ENCODE peak calls at places on chromosomes 1 and 21, in four cellular contexts. K is dorsolateral prefrontal cortex, Z is T-helper 2 cell, M is sigmoid colon. D is an unnamed sample.

GRCh38 chr1:110133436-110133835 is 16.9 kb upstream of the SLC6A17 start:
- DNase-seq in K (peak), Z (no peak), M (no peak), D (no peak)

GRCh38 chr1:212107481-212107880 is 71.9 kb downstream of the DTL start:
- DNase-seq in K (no peak), Z (no peak), M (no peak), D (no peak)

GRCh38 chr1:207654320-207654719 is 9.4 kb downstream of the CR1L start:
- DNase-seq in K (no peak), Z (no peak), M (no peak), D (no peak)

GRCh38 chr1:54543729-54544496 is 4.1 kb upstream of the ACOT11 start:
- DNase-seq in K (no peak), Z (no peak), M (no peak), D (peak)

GRCh38 chr1:236471653-236472052 is 52.1 kb upstream of the LGALS8 start:
- DNase-seq in K (no peak), Z (no peak), M (no peak), D (no peak)

GRCh38 chr1:203593723-203594122 is 32.9 kb upstream of the ATP2B4 start:
- DNase-seq in K (no peak), Z (peak), M (peak), D (peak)

GRCh38 chr21:33844104-33844889 is 71.3 kb downstream of the ATP5PO start:
- DNase-seq in K (peak), Z (no peak), M (no peak), D (peak)

GRCh38 chr1:43267818-43268425 is 1.9 kb upstream of the TMEM125 start:
- DNase-seq in K (no peak), Z (no peak), M (no peak), D (peak)

GRCh38 chr1:30782361-30783243 is 25.0 kb upstream of the LAPTM5 start:
- DNase-seq in K (peak), Z (peak), M (peak), D (peak)

GRCh38 chr1:27632387-27633297 is 2.3 kb downstream of the FGR start:
- DNase-seq in K (no peak), Z (no peak), M (no peak), D (peak)

GRCh38 chr1:64981602-64981981 is 15.2 kb upstream of the JAK1 start:
- DNase-seq in K (no peak), Z (no peak), M (no peak), D (no peak)

GRCh38 chr21:33071878-33072306 is 2.0 kb downstream of the OLIG1 start:
- DNase-seq in K (no peak), Z (no peak), M (no peak), D (no peak)

GRCh38 chr21:40176732-40177131 is 309.5 kb downstream of the PCP4 start:
- DNase-seq in K (no peak), Z (no peak), M (no peak), D (no peak)

GRCh38 chr1:39877231-39877778 is 6.0 kb downstream of the TRIT1 start:
- DNase-seq in K (no peak), Z (no peak), M (no peak), D (peak)

GRCh38 chr1:165257969-165258459 is 98.5 kb downstream of the LMX1A start:
- DNase-seq in K (peak), Z (no peak), M (peak), D (peak)

GRCh38 chr1:230793463-230793745 is 46.2 kb downstream of the CAPN9 start:
- DNase-seq in K (no peak), Z (no peak), M (no peak), D (peak)

GRCh38 chr1:154747841-154748766 is 122.0 kb downstream of the KCNN3 start:
- DNase-seq in K (peak), Z (peak), M (peak), D (peak)

GRCh38 chr1:38680801-38681510 is 178.6 kb downstream of the RRAGC start:
- DNase-seq in K (no peak), Z (no peak), M (no peak), D (peak)

GRCh38 chr1:165679282-165680036 is 18.9 kb downstream of the ALDH9A1 start:
- DNase-seq in K (no peak), Z (no peak), M (no peak), D (no peak)

GRCh38 chr21:45415188-45415942 is 10.4 kb downstream of the COL18A1 start:
- DNase-seq in K (no peak), Z (no peak), M (peak), D (no peak)

GRCh38 chr1:120178799-120179419 is 2.6 kb upstream of the SEC22B start:
- DNase-seq in K (no peak), Z (no peak), M (no peak), D (peak)

GRCh38 chr1:3735027-3735682 is 17.1 kb upstream of the CCDC27 start:
- DNase-seq in K (no peak), Z (no peak), M (no peak), D (no peak)

GRCh38 chr1:226988337-226988672 is 48.2 kb downstream of the COQ8A start:
- DNase-seq in K (no peak), Z (no peak), M (peak), D (peak)

GRCh38 chr1:167532964-167533824 is 14.9 kb upstream of the CD247 start:
- DNase-seq in K (no peak), Z (no peak), M (no peak), D (no peak)

GRCh38 chr1:214303538-214303937 is 22.6 kb downstream of the SMYD2 start:
- DNase-seq in K (peak), Z (no peak), M (no peak), D (peak)

GRCh38 chr1:154896811-154897286 is 26.8 kb upstream of the KCNN3 start:
- DNase-seq in K (peak), Z (no peak), M (no peak), D (no peak)

GRCh38 chr1:112628516-112628915 is 8.9 kb downstream of the CAPZA1 start:
- DNase-seq in K (no peak), Z (no peak), M (no peak), D (no peak)

GRCh38 chr1:203907901-203908300 is 46.5 kb downstream of the SNRPE start:
- DNase-seq in K (no peak), Z (no peak), M (no peak), D (no peak)

GRCh38 chr1:151619489-151620093 is 7.7 kb downstream of the SNX27 start:
- DNase-seq in K (no peak), Z (no peak), M (no peak), D (no peak)

GRCh38 chr21:34204021-34204420 is 130.6 kb downstream of the MRPS6 start:
- DNase-seq in K (no peak), Z (no peak), M (no peak), D (no peak)

GRCh38 chr1:203093754-203094410 is 8.1 kb upstream of the MYOG start:
- DNase-seq in K (no peak), Z (no peak), M (no peak), D (peak)

GRCh38 chr1:207050428-207050767 is 610 bp downstream of the YOD1 start:
- DNase-seq in K (no peak), Z (no peak), M (no peak), D (no peak)

GRCh38 chr1:189499736-189500135 is 977.9 kb downstream of the BRINP3 start:
- DNase-seq in K (no peak), Z (no peak), M (no peak), D (no peak)

GRCh38 chr1:178954291-178954690 is 71.4 kb upstream of the FAM20B start:
- DNase-seq in K (peak), Z (no peak), M (no peak), D (no peak)